ENCODE peak calls at places on chromosomes 12 and 14, in four cellular contexts. G is GM10248; N is activated CD4-positive, alpha-beta T cell treated with anti-CD3 and anti-CD28 coated beads for 1 hour; Q is psoas muscle. D is an unnamed sample.

GRCh38 chr12:116159175-116159574 is 118.3 kb downstream of the MED13L start:
- DNase-seq in N (no peak), Q (no peak), G (no peak), D (peak)

GRCh38 chr14:69625299-69626131 is 14.1 kb downstream of the SUSD6 start:
- DNase-seq in Q (peak), N (peak), G (peak), D (peak)

GRCh38 chr14:31229638-31230229 is 22.1 kb upstream of the HECTD1 start:
- DNase-seq in N (no peak), Q (peak), G (no peak), D (peak)

GRCh38 chr12:131910302-131911110 is 16.1 kb downstream of the ULK1 start:
- DNase-seq in N (no peak), G (no peak), Q (no peak), D (no peak)

GRCh38 chr14:48983355-48983888 is 602.8 kb downstream of the RPS29 start:
- DNase-seq in G (no peak), N (no peak), Q (no peak), D (no peak)

GRCh38 chr14:68143341-68143807 is 323.8 kb downstream of the RAD51B start:
- DNase-seq in G (no peak), Q (peak), N (no peak), D (peak)

GRCh38 chr14:20118795-20119194 is 8.3 kb downstream of the OR4K17 start:
- DNase-seq in G (no peak), Q (no peak), N (no peak), D (no peak)

GRCh38 chr12:8449293-8449944 is 6.3 kb upstream of the CLEC6A start:
- DNase-seq in Q (no peak), G (peak), N (no peak), D (no peak)

GRCh38 chr12:67650528-67651379 is 2.2 kb downstream of the DYRK2 start:
- DNase-seq in Q (no peak), G (peak), N (no peak), D (no peak)

GRCh38 chr14:91040545-91040944 is 19.9 kb downstream of the RPS6KA5 start:
- DNase-seq in Q (no peak), G (no peak), N (no peak), D (no peak)

GRCh38 chr12:54688309-54689033 is 40.3 kb upstream of the DCD start:
- DNase-seq in G (no peak), Q (no peak), N (no peak), D (no peak)

GRCh38 chr14:67241416-67242362 is at the start of gene PALS1:
- DNase-seq in G (peak), Q (no peak), N (no peak), D (peak)

GRCh38 chr12:47935196-47935595 is 28.2 kb upstream of the TMEM106C start:
- DNase-seq in Q (peak), N (no peak), G (no peak), D (peak)

GRCh38 chr12:52244615-52244994 is 11.6 kb downstream of the KRT7 start:
- DNase-seq in G (no peak), Q (no peak), N (no peak), D (no peak)

GRCh38 chr12:93176610-93177126 is 201.1 kb upstream of the NUDT4 start:
- DNase-seq in G (no peak), N (no peak), Q (no peak), D (no peak)

D was measured in pons.